ENCODE peak calls at places on chromosomes 3 and 15, in nine cellular contexts. X, M, I, A, W, C, R, Z and D are unnamed samples.

GRCh38 chr15:88897456-88898194 is 2.3 kb upstream of the HAPLN3 start:
- DNase-seq in X (peak), M (peak), I (no peak), A (peak), W (peak), C (no peak), R (peak), Z (peak), D (peak)

GRCh38 chr15:78304487-78305413 is 5.3 kb upstream of the SKIC8 start:
- DNase-seq in X (no peak), M (no peak), I (no peak), A (no peak), W (no peak), C (no peak), R (no peak), Z (no peak), D (no peak)

GRCh38 chr3:127953092-127953491 is 38.1 kb downstream of the KBTBD12 start:
- DNase-seq in X (no peak), M (no peak), I (no peak), A (no peak), W (no peak), C (no peak), R (no peak), Z (no peak), D (no peak)

GRCh38 chr3:117920240-117920923 is 1114.3 kb downstream of the IGSF11 start:
- DNase-seq in X (no peak), M (no peak), I (no peak), A (no peak), W (no peak), C (no peak), R (no peak), Z (peak), D (no peak)

GRCh38 chr15:100201376-100202280 is 140.1 kb downstream of the ADAMTS17 start:
- DNase-seq in X (no peak), M (peak), I (no peak), A (peak), W (no peak), C (no peak), R (no peak), Z (no peak), D (peak)

GRCh38 chr3:149901770-149902169 is 68.9 kb downstream of the PFN2 start:
- DNase-seq in X (no peak), M (no peak), I (no peak), A (no peak), W (no peak), C (no peak), R (no peak), Z (no peak), D (no peak)

GRCh38 chr3:58025406-58025805 is 17.2 kb downstream of the FLNB start:
- DNase-seq in X (no peak), M (no peak), I (no peak), A (no peak), W (no peak), C (no peak), R (no peak), Z (no peak), D (no peak)

GRCh38 chr15:88391006-88391405 is 76.2 kb downstream of the MRPL46 start:
- DNase-seq in X (no peak), M (no peak), I (no peak), A (no peak), W (no peak), C (no peak), R (no peak), Z (no peak), D (no peak)

GRCh38 chr3:110473405-110473804 is 598.2 kb upstream of the NECTIN3 start:
- DNase-seq in X (no peak), M (no peak), I (no peak), A (no peak), W (no peak), C (no peak), R (no peak), Z (no peak), D (no peak)

GRCh38 chr3:50564321-50564720 is 3.2 kb downstream of the C3orf18 start:
- DNase-seq in X (no peak), M (no peak), I (no peak), A (no peak), W (no peak), C (no peak), R (no peak), Z (no peak), D (no peak)

GRCh38 chr3:126267169-126267975 is 87.0 kb upstream of the ALDH1L1 start:
- DNase-seq in X (peak), M (peak), I (peak), A (peak), W (peak), C (no peak), R (peak), Z (peak), D (no peak)

GRCh38 chr3:184230603-184231528 is 1.5 kb downstream of the VWA5B2 start:
- DNase-seq in X (no peak), M (no peak), I (no peak), A (peak), W (peak), C (peak), R (no peak), Z (peak), D (no peak)

GRCh38 chr3:12139111-12139511 is 19.6 kb downstream of the TIMP4 start:
- DNase-seq in X (peak), M (no peak), I (no peak), A (no peak), W (peak), C (no peak), R (peak), Z (peak), D (peak)

GRCh38 chr3:25831578-25831977 is 41.7 kb downstream of the OXSM start:
- DNase-seq in X (peak), M (no peak), I (no peak), A (no peak), W (peak), C (no peak), R (no peak), Z (peak), D (no peak)

GRCh38 chr3:50238549-50239026 is 2.6 kb downstream of the GNAI2 start:
- DNase-seq in X (no peak), M (peak), I (no peak), A (peak), W (peak), C (no peak), R (no peak), Z (no peak), D (peak)

GRCh38 chr3:113745273-113746068 is 578 bp downstream of the NAA50 start:
- DNase-seq in X (peak), M (peak), I (peak), A (peak), W (peak), C (peak), R (peak), Z (peak), D (peak)

DNA sequence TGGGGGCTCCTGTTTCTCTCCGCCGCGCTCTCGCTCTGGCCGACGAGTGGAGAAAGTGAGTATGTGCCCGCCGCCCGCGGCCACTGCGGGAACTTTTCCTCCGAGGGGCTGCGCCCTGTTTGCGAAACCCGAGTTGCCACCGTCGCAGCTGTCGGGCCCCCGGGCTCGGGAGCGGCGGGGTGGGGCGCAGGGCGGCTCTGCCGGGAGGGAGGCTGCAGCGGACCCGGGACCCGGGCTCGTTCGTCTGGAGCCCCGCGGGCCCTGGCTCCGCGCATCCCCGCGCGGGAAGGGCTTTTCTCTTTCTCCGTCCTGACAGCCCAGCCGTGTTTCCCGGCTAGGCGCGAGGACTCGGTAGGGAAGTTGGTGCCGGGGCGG is 1.3 kb downstream of the IGF1R start:
- DNase-seq in X (peak), M (peak), I (no peak), A (peak), W (no peak), C (peak), R (peak), Z (peak), D (peak)
- TF ChIP-seq CTCF in X (no peak), M (peak), I (no peak), A (no peak), W (no peak), C (no peak), R (peak), Z (peak), D (no peak)

DNA sequence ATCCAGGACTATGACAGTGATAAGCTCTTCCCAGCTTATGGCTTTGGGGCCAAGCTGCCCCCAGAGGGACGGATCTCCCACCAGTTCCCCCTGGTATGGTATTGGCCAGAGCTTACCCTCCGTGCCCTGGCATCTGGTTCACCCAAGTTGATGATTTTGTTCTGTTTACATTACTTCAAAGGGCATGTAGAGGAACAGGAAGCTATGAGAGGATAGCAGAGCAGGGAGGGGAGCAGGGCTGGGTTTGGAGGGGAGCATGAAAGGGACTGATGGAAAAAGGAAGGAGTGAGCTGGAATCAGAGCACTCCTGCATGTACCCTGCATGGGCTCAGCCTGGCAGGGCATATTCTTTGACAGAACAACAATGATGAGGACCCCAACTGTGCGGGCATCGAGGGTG is 13.4 kb upstream of the BRPF1 start:
- DNase-seq in X (no peak), M (no peak), I (no peak), A (no peak), W (no peak), C (no peak), R (no peak), Z (no peak), D (no peak)
- TF ChIP-seq CTCF in X (no peak), M (no peak), I (no peak), A (no peak), W (no peak), C (no peak), R (no peak), Z (no peak), D (no peak)

GRCh38 chr3:119809249-119810017 is 27.5 kb downstream of the NR1I2 start:
- DNase-seq in X (no peak), M (no peak), I (no peak), A (no peak), W (no peak), C (peak), R (no peak), Z (no peak), D (peak)

GRCh38 chr3:119812491-119813058 is 30.7 kb downstream of the NR1I2 start:
- DNase-seq in X (no peak), M (no peak), I (no peak), A (no peak), W (no peak), C (no peak), R (no peak), Z (no peak), D (no peak)

GRCh38 chr3:119808843-119809242 is 26.9 kb downstream of the NR1I2 start:
- DNase-seq in X (no peak), M (no peak), I (no peak), A (no peak), W (no peak), C (no peak), R (no peak), Z (no peak), D (no peak)

GRCh38 chr3:119808244-119808643 is 26.3 kb downstream of the NR1I2 start:
- DNase-seq in X (no peak), M (no peak), I (no peak), A (no peak), W (no peak), C (no peak), R (no peak), Z (no peak), D (no peak)

DNA sequence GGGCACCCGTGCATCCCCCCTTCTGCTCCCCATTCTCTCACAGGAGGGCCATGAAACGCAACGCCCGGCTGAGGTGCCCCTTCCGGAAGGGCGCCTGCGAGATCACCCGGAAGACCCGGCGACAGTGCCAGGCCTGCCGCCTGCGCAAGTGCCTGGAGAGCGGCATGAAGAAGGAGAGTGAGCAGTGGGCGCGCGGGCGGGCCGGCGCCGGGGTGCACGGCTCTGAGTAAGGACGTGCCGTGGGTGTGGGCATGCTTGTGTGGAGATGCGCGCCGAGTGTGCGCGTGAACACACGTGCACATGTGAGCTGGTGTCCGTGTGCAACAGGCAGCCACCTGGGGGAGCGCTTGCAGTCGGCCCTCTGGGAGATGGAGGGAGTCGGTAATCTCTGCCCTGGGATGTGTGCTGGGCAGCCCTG is 28.1 kb downstream of the NR1I2 start:
- DNase-seq in X (no peak), M (peak), I (no peak), A (peak), W (no peak), C (peak), R (no peak), Z (no peak), D (peak)
- TF ChIP-seq CTCF in X (no peak), M (no peak), I (peak), A (no peak), W (no peak), C (peak), R (no peak), Z (no peak), D (peak)

GRCh38 chr3:195105389-195105788 is 165.6 kb downstream of the XXYLT1 start:
- DNase-seq in X (no peak), M (no peak), I (no peak), A (no peak), W (no peak), C (no peak), R (no peak), Z (no peak), D (no peak)
- TF ChIP-seq CTCF in X (no peak), M (no peak), I (no peak), A (no peak), W (no peak), C (no peak), R (no peak), Z (no peak), D (no peak)